ENCODE peak calls at places on chromosomes 12 and 14, in nine cellular contexts. One of them, this sample, is unnamed. For H3K4me1, the result is how much of the 10 kb centered on the place peaks cover.

GRCh38 chr14:89598548-89599186 is 181.6 kb upstream of the FOXN3 start:
- DNase-seq in PC-9: no peak
- DNase-seq in PC-3: no peak
- DNase-seq in fibroblast of lung: peak
- DNase-seq in DND-41: no peak
- DNase-seq in GM12878: no peak
- DNase-seq in astrocyte: no peak
- DNase-seq in endothelial cell of umbilical vein: no peak
- DNase-seq in neural progenitor cell: no peak
- DNase-seq in this sample: no peak

GRCh38 chr14:45251912-45252311 is 1.1 kb downstream of the MIS18BP1 start:
- DNase-seq in PC-9: peak
- DNase-seq in PC-3: peak
- DNase-seq in fibroblast of lung: peak
- DNase-seq in DND-41: no peak
- DNase-seq in GM12878: peak
- DNase-seq in astrocyte: no peak
- DNase-seq in endothelial cell of umbilical vein: peak
- DNase-seq in neural progenitor cell: peak
- DNase-seq in this sample: peak

GRCh38 chr14:50082784-50083466 is 33.4 kb downstream of the VCPKMT start:
- DNase-seq in PC-9: no peak
- DNase-seq in PC-3: no peak
- DNase-seq in fibroblast of lung: peak
- DNase-seq in DND-41: no peak
- DNase-seq in GM12878: peak
- DNase-seq in astrocyte: peak
- DNase-seq in endothelial cell of umbilical vein: no peak
- DNase-seq in neural progenitor cell: no peak
- DNase-seq in this sample: peak

GRCh38 chr12:5969974-5970690 is 25.1 kb upstream of the ANO2 start:
- DNase-seq in PC-9: no peak
- DNase-seq in PC-3: no peak
- DNase-seq in fibroblast of lung: no peak
- DNase-seq in DND-41: no peak
- DNase-seq in GM12878: no peak
- DNase-seq in astrocyte: no peak
- DNase-seq in endothelial cell of umbilical vein: no peak
- DNase-seq in neural progenitor cell: no peak
- DNase-seq in this sample: no peak

GRCh38 chr12:42904683-42905418 is 315.3 kb upstream of the PRICKLE1 start:
- DNase-seq in PC-9: no peak
- DNase-seq in PC-3: no peak
- DNase-seq in fibroblast of lung: no peak
- DNase-seq in DND-41: no peak
- DNase-seq in GM12878: no peak
- DNase-seq in astrocyte: no peak
- DNase-seq in endothelial cell of umbilical vein: no peak
- DNase-seq in neural progenitor cell: no peak
- DNase-seq in this sample: no peak

GRCh38 chr14:105710119-105711057 is 184.0 kb downstream of the TMEM121 start:
- DNase-seq in PC-9: no peak
- DNase-seq in PC-3: no peak
- DNase-seq in fibroblast of lung: no peak
- DNase-seq in DND-41: peak
- DNase-seq in GM12878: no peak
- DNase-seq in astrocyte: no peak
- DNase-seq in endothelial cell of umbilical vein: no peak
- DNase-seq in neural progenitor cell: no peak
- DNase-seq in this sample: no peak

GRCh38 chr12:109255377-109255776 is 53.7 kb downstream of the FOXN4 start:
- DNase-seq in PC-9: no peak
- DNase-seq in PC-3: peak
- DNase-seq in fibroblast of lung: peak
- DNase-seq in DND-41: no peak
- DNase-seq in GM12878: no peak
- DNase-seq in astrocyte: no peak
- DNase-seq in endothelial cell of umbilical vein: no peak
- DNase-seq in neural progenitor cell: peak
- DNase-seq in this sample: no peak

GRCh38 chr14:68421116-68421515 is 371.8 kb downstream of the ZFP36L1 start:
- DNase-seq in PC-9: no peak
- DNase-seq in PC-3: no peak
- DNase-seq in fibroblast of lung: no peak
- DNase-seq in DND-41: no peak
- DNase-seq in GM12878: no peak
- DNase-seq in astrocyte: no peak
- DNase-seq in endothelial cell of umbilical vein: no peak
- DNase-seq in neural progenitor cell: no peak
- DNase-seq in this sample: no peak

GRCh38 chr14:76355771-76356170 is 20.2 kb upstream of the ESRRB start:
- DNase-seq in PC-9: no peak
- DNase-seq in PC-3: no peak
- DNase-seq in fibroblast of lung: no peak
- DNase-seq in DND-41: no peak
- DNase-seq in GM12878: no peak
- DNase-seq in astrocyte: no peak
- DNase-seq in endothelial cell of umbilical vein: no peak
- DNase-seq in neural progenitor cell: no peak
- DNase-seq in this sample: no peak

GRCh38 chr12:71438670-71439361 is 782 bp upstream of the LGR5 start:
- DNase-seq in PC-9: no peak
- DNase-seq in PC-3: peak
- DNase-seq in fibroblast of lung: peak
- DNase-seq in DND-41: no peak
- DNase-seq in GM12878: no peak
- DNase-seq in astrocyte: no peak
- DNase-seq in endothelial cell of umbilical vein: peak
- DNase-seq in neural progenitor cell: peak
- DNase-seq in this sample: no peak

GRCh38 chr14:79036506-79036905 is 866.3 kb downstream of the NRXN3 start:
- DNase-seq in PC-9: no peak
- DNase-seq in PC-3: no peak
- DNase-seq in fibroblast of lung: no peak
- DNase-seq in DND-41: no peak
- DNase-seq in GM12878: no peak
- DNase-seq in astrocyte: no peak
- DNase-seq in endothelial cell of umbilical vein: no peak
- DNase-seq in neural progenitor cell: no peak
- DNase-seq in this sample: no peak

GRCh38 chr12:27511031-27511722 is 12.8 kb upstream of the PPFIBP1 start:
- DNase-seq in PC-9: no peak
- DNase-seq in PC-3: no peak
- DNase-seq in fibroblast of lung: peak
- DNase-seq in DND-41: no peak
- DNase-seq in GM12878: no peak
- DNase-seq in astrocyte: peak
- DNase-seq in endothelial cell of umbilical vein: no peak
- DNase-seq in neural progenitor cell: no peak
- DNase-seq in this sample: no peak

GRCh38 chr12:92193846-92194245 is 48.2 kb upstream of the BTG1 start:
- DNase-seq in PC-9: no peak
- DNase-seq in PC-3: no peak
- DNase-seq in fibroblast of lung: no peak
- DNase-seq in DND-41: no peak
- DNase-seq in GM12878: no peak
- DNase-seq in astrocyte: no peak
- DNase-seq in endothelial cell of umbilical vein: no peak
- DNase-seq in neural progenitor cell: no peak
- DNase-seq in this sample: no peak
- H3K4me2 ChIP-seq in PC-9: no peak
- H3K4me2 ChIP-seq in PC-3: no peak
- H3K4me2 ChIP-seq in fibroblast of lung: no peak
- H3K4me2 ChIP-seq in DND-41: no peak
- H3K4me2 ChIP-seq in GM12878: no peak
- H3K4me2 ChIP-seq in astrocyte: no peak
- H3K4me2 ChIP-seq in endothelial cell of umbilical vein: no peak
- H3K4me2 ChIP-seq in neural progenitor cell: no peak
- H3K4me2 ChIP-seq in this sample: no peak

GRCh38 chr12:11743333-11743732 is 93.9 kb downstream of the ETV6 start:
- DNase-seq in PC-9: no peak
- DNase-seq in PC-3: no peak
- DNase-seq in fibroblast of lung: no peak
- DNase-seq in DND-41: no peak
- DNase-seq in GM12878: no peak
- DNase-seq in astrocyte: no peak
- DNase-seq in endothelial cell of umbilical vein: no peak
- DNase-seq in neural progenitor cell: no peak
- DNase-seq in this sample: no peak
- H3K4me1 ChIP-seq in PC-9: under half
- H3K4me1 ChIP-seq in PC-3: under half
- H3K4me1 ChIP-seq in fibroblast of lung: under half
- H3K4me1 ChIP-seq in DND-41: under half
- H3K4me1 ChIP-seq in GM12878: half or more
- H3K4me1 ChIP-seq in astrocyte: under half
- H3K4me1 ChIP-seq in endothelial cell of umbilical vein: under half
- H3K4me1 ChIP-seq in neural progenitor cell: under half
- H3K4me1 ChIP-seq in this sample: half or more

GRCh38 chr12:54028324-54029201 is at the start of gene HOXC6:
- DNase-seq in PC-9: no peak
- DNase-seq in PC-3: peak
- DNase-seq in fibroblast of lung: no peak
- DNase-seq in DND-41: no peak
- DNase-seq in GM12878: no peak
- DNase-seq in astrocyte: no peak
- DNase-seq in endothelial cell of umbilical vein: peak
- DNase-seq in neural progenitor cell: no peak
- DNase-seq in this sample: no peak

GRCh38 chr12:54029529-54030441 is 1.5 kb downstream of the HOXC6 start:
- DNase-seq in PC-9: no peak
- DNase-seq in PC-3: no peak
- DNase-seq in fibroblast of lung: no peak
- DNase-seq in DND-41: no peak
- DNase-seq in GM12878: no peak
- DNase-seq in astrocyte: no peak
- DNase-seq in endothelial cell of umbilical vein: no peak
- DNase-seq in neural progenitor cell: peak
- DNase-seq in this sample: no peak

GRCh38 chr12:54032220-54032619 is 630 bp upstream of the HOXC5 start:
- DNase-seq in PC-9: no peak
- DNase-seq in PC-3: no peak
- DNase-seq in fibroblast of lung: no peak
- DNase-seq in DND-41: no peak
- DNase-seq in GM12878: no peak
- DNase-seq in astrocyte: no peak
- DNase-seq in endothelial cell of umbilical vein: no peak
- DNase-seq in neural progenitor cell: no peak
- DNase-seq in this sample: no peak

GRCh38 chr12:54030889-54031860 is 1.7 kb upstream of the HOXC5 start:
- DNase-seq in PC-9: no peak
- DNase-seq in PC-3: no peak
- DNase-seq in fibroblast of lung: peak
- DNase-seq in DND-41: no peak
- DNase-seq in GM12878: no peak
- DNase-seq in astrocyte: peak
- DNase-seq in endothelial cell of umbilical vein: no peak
- DNase-seq in neural progenitor cell: peak
- DNase-seq in this sample: no peak

DNA sequence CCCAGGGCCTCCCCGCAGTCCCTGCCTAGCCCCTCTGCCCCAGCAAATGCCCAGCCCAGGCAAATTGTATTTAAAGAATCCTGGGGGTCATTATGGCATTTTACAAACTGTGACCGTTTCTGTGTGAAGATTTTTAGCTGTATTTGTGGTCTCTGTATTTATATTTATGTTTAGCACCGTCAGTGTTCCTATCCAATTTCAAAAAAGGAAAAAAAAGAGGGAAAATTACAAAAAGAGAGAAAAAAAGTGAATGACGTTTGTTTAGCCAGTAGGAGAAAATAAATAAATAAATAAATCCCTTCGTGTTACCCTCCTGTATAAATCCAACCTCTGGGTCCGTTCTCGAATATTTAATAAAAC is 2.2 kb downstream of the HOXC6 start:
- DNase-seq in PC-9: no peak
- DNase-seq in PC-3: no peak
- DNase-seq in fibroblast of lung: no peak
- DNase-seq in DND-41: no peak
- DNase-seq in GM12878: no peak
- DNase-seq in astrocyte: no peak
- DNase-seq in endothelial cell of umbilical vein: no peak
- DNase-seq in neural progenitor cell: no peak
- DNase-seq in this sample: no peak
- TF ChIP-seq EZH2 in PC-9: no peak
- TF ChIP-seq EZH2 in PC-3: no peak
- TF ChIP-seq EZH2 in fibroblast of lung: no peak
- TF ChIP-seq EZH2 in DND-41: no peak
- TF ChIP-seq EZH2 in GM12878: no peak
- TF ChIP-seq EZH2 in astrocyte: no peak
- TF ChIP-seq EZH2 in endothelial cell of umbilical vein: peak
- TF ChIP-seq EZH2 in neural progenitor cell: peak
- TF ChIP-seq EZH2 in this sample: no peak

GRCh38 chr12:121930862-121931261 is 12.5 kb downstream of the CFAP251 start:
- DNase-seq in PC-9: no peak
- DNase-seq in PC-3: no peak
- DNase-seq in fibroblast of lung: no peak
- DNase-seq in DND-41: no peak
- DNase-seq in GM12878: no peak
- DNase-seq in astrocyte: no peak
- DNase-seq in endothelial cell of umbilical vein: no peak
- DNase-seq in neural progenitor cell: no peak
- DNase-seq in this sample: no peak

GRCh38 chr12:121932176-121932536 is 13.8 kb downstream of the CFAP251 start:
- DNase-seq in PC-9: no peak
- DNase-seq in PC-3: no peak
- DNase-seq in fibroblast of lung: no peak
- DNase-seq in DND-41: no peak
- DNase-seq in GM12878: no peak
- DNase-seq in astrocyte: no peak
- DNase-seq in endothelial cell of umbilical vein: no peak
- DNase-seq in neural progenitor cell: no peak
- DNase-seq in this sample: no peak

GRCh38 chr12:121926874-121927706 is 8.7 kb downstream of the CFAP251 start:
- DNase-seq in PC-9: no peak
- DNase-seq in PC-3: no peak
- DNase-seq in fibroblast of lung: no peak
- DNase-seq in DND-41: no peak
- DNase-seq in GM12878: peak
- DNase-seq in astrocyte: no peak
- DNase-seq in endothelial cell of umbilical vein: no peak
- DNase-seq in neural progenitor cell: no peak
- DNase-seq in this sample: no peak

GRCh38 chr12:121925361-121925725 is 7.0 kb downstream of the CFAP251 start:
- DNase-seq in PC-9: no peak
- DNase-seq in PC-3: no peak
- DNase-seq in fibroblast of lung: peak
- DNase-seq in DND-41: no peak
- DNase-seq in GM12878: no peak
- DNase-seq in astrocyte: peak
- DNase-seq in endothelial cell of umbilical vein: peak
- DNase-seq in neural progenitor cell: no peak
- DNase-seq in this sample: no peak

DNA sequence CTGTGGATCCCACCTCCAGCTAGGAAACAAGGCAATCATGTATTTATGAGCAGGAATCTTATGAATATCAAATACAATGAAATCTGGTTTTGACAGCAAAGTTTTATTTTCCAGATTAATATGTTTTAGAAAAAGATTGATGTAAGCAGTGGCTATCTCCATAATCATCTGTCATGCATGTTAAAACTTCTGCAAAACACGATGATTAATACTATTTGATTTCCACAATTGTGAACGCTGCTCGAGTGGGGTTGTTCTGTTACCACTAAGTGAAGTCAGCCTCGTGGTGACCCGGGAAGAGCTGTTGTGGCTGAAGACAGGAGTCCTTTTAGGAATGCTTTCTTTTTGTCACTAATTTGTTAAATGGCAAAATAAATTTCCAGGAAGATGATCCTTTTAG is 9.4 kb downstream of the CFAP251 start:
- DNase-seq in PC-9: no peak
- DNase-seq in PC-3: no peak
- DNase-seq in fibroblast of lung: no peak
- DNase-seq in DND-41: no peak
- DNase-seq in GM12878: no peak
- DNase-seq in astrocyte: peak
- DNase-seq in endothelial cell of umbilical vein: no peak
- DNase-seq in neural progenitor cell: no peak
- DNase-seq in this sample: no peak
- H3K4me2 ChIP-seq in PC-9: no peak
- H3K4me2 ChIP-seq in PC-3: no peak
- H3K4me2 ChIP-seq in fibroblast of lung: no peak
- H3K4me2 ChIP-seq in DND-41: no peak
- H3K4me2 ChIP-seq in GM12878: peak
- H3K4me2 ChIP-seq in astrocyte: peak
- H3K4me2 ChIP-seq in endothelial cell of umbilical vein: no peak
- H3K4me2 ChIP-seq in neural progenitor cell: no peak
- H3K4me2 ChIP-seq in this sample: no peak

This sample was measured in mammary epithelial cell.